ENCODE peak calls at places on chromosomes 4 and X, in nine cellular contexts. C, M, L, V, J, X, I, Q and G are unnamed samples.

GRCh38 chr4:139917896-139918295 is 236.1 kb downstream of the MAML3 start:
- DNase-seq in C (no peak), M (no peak), L (no peak), V (no peak), J (no peak), X (no peak), I (no peak), Q (no peak), G (no peak)

GRCh38 chrX:136176399-136176825 is 29.1 kb downstream of the FHL1 start:
- DNase-seq in C (peak), M (no peak), L (no peak), V (no peak), J (no peak), X (no peak), I (no peak), Q (no peak), G (no peak)

GRCh38 chr4:174394915-174395314 is 111.2 kb downstream of the CEP44 start:
- DNase-seq in C (peak), M (no peak), L (no peak), V (no peak), J (no peak), X (no peak), I (no peak), Q (no peak), G (no peak)

GRCh38 chr4:158809611-158810486 is 41.0 kb downstream of the FNIP2 start:
- DNase-seq in C (peak), M (peak), L (no peak), V (peak), J (peak), X (no peak), I (no peak), Q (no peak), G (no peak)

GRCh38 chrX:131588995-131589394 is 45.1 kb downstream of the OR13H1 start:
- DNase-seq in C (no peak), M (no peak), L (no peak), V (no peak), J (no peak), X (no peak), I (no peak), Q (no peak), G (no peak)

GRCh38 chr4:173189117-173189693 is 20.6 kb downstream of the GALNT7 start:
- DNase-seq in C (peak), M (no peak), L (no peak), V (no peak), J (no peak), X (no peak), I (no peak), Q (no peak), G (no peak)

GRCh38 chr4:72546456-72546855 is 22.6 kb downstream of the ADAMTS3 start:
- DNase-seq in C (no peak), M (no peak), L (no peak), V (no peak), J (no peak), X (no peak), I (no peak), Q (no peak), G (no peak)

GRCh38 chr4:107654694-107655093 is 65.3 kb downstream of the PAPSS1 start:
- DNase-seq in C (no peak), M (no peak), L (peak), V (no peak), J (no peak), X (no peak), I (no peak), Q (no peak), G (no peak)

GRCh38 chr4:125938541-125938940 is 623.8 kb downstream of the FAT4 start:
- DNase-seq in C (no peak), M (no peak), L (no peak), V (no peak), J (no peak), X (no peak), I (no peak), Q (no peak), G (no peak)

GRCh38 chrX:8813036-8813435 is 11.9 kb upstream of the FAM9A start:
- DNase-seq in C (no peak), M (no peak), L (no peak), V (no peak), J (no peak), X (no peak), I (no peak), Q (no peak), G (no peak)

GRCh38 chr4:73404042-73404441 is at the start of gene ALB:
- DNase-seq in C (no peak), M (no peak), L (no peak), V (no peak), J (no peak), X (no peak), I (no peak), Q (no peak), G (no peak)

GRCh38 chrX:130772313-130773140 is 130.5 kb downstream of the ENOX2 start:
- DNase-seq in C (peak), M (no peak), L (no peak), V (no peak), J (no peak), X (no peak), I (no peak), Q (no peak), G (no peak)

GRCh38 chr4:791866-792630 is 33.9 kb downstream of the CPLX1 start:
- DNase-seq in C (no peak), M (no peak), L (no peak), V (peak), J (no peak), X (no peak), I (no peak), Q (no peak), G (no peak)

GRCh38 chr4:169986369-169986768 is 39.8 kb downstream of the MFAP3L start:
- DNase-seq in C (no peak), M (no peak), L (no peak), V (no peak), J (no peak), X (no peak), I (no peak), Q (no peak), G (no peak)

GRCh38 chrX:41616935-41617334 is 71.8 kb upstream of the GPR34 start:
- DNase-seq in C (no peak), M (no peak), L (no peak), V (no peak), J (no peak), X (no peak), I (no peak), Q (no peak), G (no peak)

GRCh38 chrX:46916273-46916672 is 4.1 kb downstream of the JADE3 start:
- DNase-seq in C (no peak), M (no peak), L (no peak), V (no peak), J (no peak), X (no peak), I (no peak), Q (no peak), G (no peak)

GRCh38 chrX:72060196-72060974 is 71.3 kb downstream of the RTL5 start:
- DNase-seq in C (peak), M (no peak), L (peak), V (peak), J (no peak), X (peak), I (no peak), Q (no peak), G (no peak)

GRCh38 chr4:110196871-110197420 is 1.5 kb downstream of the ELOVL6 start:
- DNase-seq in C (peak), M (peak), L (peak), V (peak), J (no peak), X (peak), I (peak), Q (no peak), G (peak)

GRCh38 chr4:125355791-125356190 is 41.0 kb downstream of the FAT4 start:
- DNase-seq in C (no peak), M (no peak), L (no peak), V (no peak), J (no peak), X (no peak), I (no peak), Q (no peak), G (no peak)

GRCh38 chr4:138910914-138911336 is 104.7 kb upstream of the NOCT start:
- DNase-seq in C (peak), M (no peak), L (peak), V (no peak), J (peak), X (peak), I (no peak), Q (peak), G (no peak)

GRCh38 chrX:134571831-134572230 is 86.4 kb downstream of the PLAC1 start:
- DNase-seq in C (no peak), M (no peak), L (no peak), V (no peak), J (no peak), X (no peak), I (no peak), Q (no peak), G (no peak)

GRCh38 chr4:118772149-118773081 is 63.5 kb downstream of the SEC24D start:
- DNase-seq in C (peak), M (peak), L (no peak), V (peak), J (no peak), X (no peak), I (no peak), Q (no peak), G (no peak)

GRCh38 chr4:113675731-113676707 is 85.5 kb downstream of the CAMK2D start:
- DNase-seq in C (peak), M (no peak), L (no peak), V (no peak), J (no peak), X (no peak), I (no peak), Q (no peak), G (no peak)

GRCh38 chr4:113674251-113674650 is 87.3 kb downstream of the CAMK2D start:
- DNase-seq in C (no peak), M (no peak), L (no peak), V (no peak), J (no peak), X (no peak), I (no peak), Q (no peak), G (no peak)

GRCh38 chr4:113674733-113675132 is 86.8 kb downstream of the CAMK2D start:
- DNase-seq in C (no peak), M (no peak), L (no peak), V (no peak), J (no peak), X (no peak), I (no peak), Q (no peak), G (no peak)

GRCh38 chr4:113677333-113677732 is 84.2 kb downstream of the CAMK2D start:
- DNase-seq in C (no peak), M (no peak), L (no peak), V (no peak), J (no peak), X (no peak), I (no peak), Q (no peak), G (no peak)

GRCh38 chr4:113673450-113673849 is 88.1 kb downstream of the CAMK2D start:
- DNase-seq in C (peak), M (no peak), L (no peak), V (peak), J (peak), X (no peak), I (no peak), Q (peak), G (peak)
- TF ChIP-seq CTCF in C (no peak), M (no peak), L (no peak), V (no peak), J (no peak), X (no peak), I (no peak), Q (no peak), G (no peak)

GRCh38 chr4:17124767-17125166 is 226.3 kb upstream of the LDB2 start:
- DNase-seq in C (no peak), M (no peak), L (no peak), V (no peak), J (no peak), X (no peak), I (no peak), Q (no peak), G (no peak)
- TF ChIP-seq CTCF in C (peak), M (no peak), L (peak), V (peak), J (no peak), X (peak), I (peak), Q (no peak), G (no peak)

GRCh38 chr4:185282968-185283367 is 73.6 kb downstream of the SNX25 start:
- DNase-seq in C (peak), M (no peak), L (no peak), V (no peak), J (no peak), X (no peak), I (no peak), Q (no peak), G (no peak)
- TF ChIP-seq CTCF in C (no peak), M (no peak), L (no peak), V (no peak), J (no peak), X (no peak), I (no peak), Q (no peak), G (no peak)

DNA sequence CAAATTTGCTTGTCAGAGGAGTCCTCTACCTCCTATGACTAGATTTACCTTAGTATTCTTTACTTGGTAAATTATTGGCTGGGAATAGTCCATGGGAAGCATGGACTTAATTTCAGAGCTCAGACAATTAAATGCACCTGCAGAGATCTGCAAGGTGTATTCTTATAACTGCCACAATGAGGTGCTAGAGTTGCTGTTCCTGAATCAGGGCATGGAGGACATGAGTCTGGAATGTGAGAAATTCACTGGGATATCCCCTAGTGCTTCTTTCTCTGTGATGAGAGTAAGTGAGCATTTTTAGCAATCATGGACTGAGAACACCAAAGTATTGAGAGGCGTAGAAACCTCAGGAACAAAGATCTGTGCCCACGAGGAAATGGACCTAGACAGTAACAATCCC is 32.9 kb upstream of the GRID2 start:
- DNase-seq in C (no peak), M (no peak), L (no peak), V (no peak), J (no peak), X (peak), I (no peak), Q (no peak), G (no peak)
- TF ChIP-seq CTCF in C (peak), M (no peak), L (no peak), V (no peak), J (no peak), X (peak), I (no peak), Q (no peak), G (no peak)

DNA sequence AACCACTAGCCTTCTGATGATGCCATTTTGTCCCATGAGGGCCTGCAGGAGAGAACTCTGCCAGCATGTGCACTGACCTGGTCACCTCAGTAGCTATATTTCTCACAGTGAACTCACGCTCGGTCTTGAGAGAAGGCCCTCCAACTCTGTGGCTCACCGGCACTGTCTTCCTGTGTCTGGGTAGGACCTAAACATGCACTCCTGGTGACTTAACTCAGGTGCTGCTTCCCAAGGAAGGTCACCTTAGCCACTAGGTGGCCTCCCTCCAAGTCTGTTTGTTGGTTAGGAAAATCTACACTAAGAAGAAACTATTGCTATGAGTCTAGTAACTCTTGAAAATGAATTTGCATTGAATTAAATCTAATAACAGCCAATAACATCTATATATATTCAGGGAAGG is 24.8 kb downstream of the TLR10 start:
- DNase-seq in C (no peak), M (no peak), L (no peak), V (peak), J (peak), X (no peak), I (no peak), Q (no peak), G (no peak)
- TF ChIP-seq CTCF in C (no peak), M (peak), L (peak), V (peak), J (peak), X (no peak), I (peak), Q (no peak), G (no peak)

GRCh38 chr4:145178740-145179139 is 1.6 kb downstream of the OTUD4 start:
- DNase-seq in C (no peak), M (no peak), L (no peak), V (peak), J (no peak), X (no peak), I (no peak), Q (no peak), G (no peak)

GRCh38 chr4:145181091-145181501 is 707 bp upstream of the OTUD4 start:
- DNase-seq in C (no peak), M (peak), L (no peak), V (no peak), J (no peak), X (no peak), I (no peak), Q (no peak), G (no peak)

GRCh38 chr4:145182212-145182611 is 1.8 kb upstream of the OTUD4 start:
- DNase-seq in C (no peak), M (peak), L (no peak), V (peak), J (no peak), X (no peak), I (no peak), Q (no peak), G (no peak)

GRCh38 chr4:145179201-145179860 is 1.1 kb downstream of the OTUD4 start:
- DNase-seq in C (peak), M (peak), L (peak), V (peak), J (peak), X (peak), I (peak), Q (peak), G (peak)

DNA sequence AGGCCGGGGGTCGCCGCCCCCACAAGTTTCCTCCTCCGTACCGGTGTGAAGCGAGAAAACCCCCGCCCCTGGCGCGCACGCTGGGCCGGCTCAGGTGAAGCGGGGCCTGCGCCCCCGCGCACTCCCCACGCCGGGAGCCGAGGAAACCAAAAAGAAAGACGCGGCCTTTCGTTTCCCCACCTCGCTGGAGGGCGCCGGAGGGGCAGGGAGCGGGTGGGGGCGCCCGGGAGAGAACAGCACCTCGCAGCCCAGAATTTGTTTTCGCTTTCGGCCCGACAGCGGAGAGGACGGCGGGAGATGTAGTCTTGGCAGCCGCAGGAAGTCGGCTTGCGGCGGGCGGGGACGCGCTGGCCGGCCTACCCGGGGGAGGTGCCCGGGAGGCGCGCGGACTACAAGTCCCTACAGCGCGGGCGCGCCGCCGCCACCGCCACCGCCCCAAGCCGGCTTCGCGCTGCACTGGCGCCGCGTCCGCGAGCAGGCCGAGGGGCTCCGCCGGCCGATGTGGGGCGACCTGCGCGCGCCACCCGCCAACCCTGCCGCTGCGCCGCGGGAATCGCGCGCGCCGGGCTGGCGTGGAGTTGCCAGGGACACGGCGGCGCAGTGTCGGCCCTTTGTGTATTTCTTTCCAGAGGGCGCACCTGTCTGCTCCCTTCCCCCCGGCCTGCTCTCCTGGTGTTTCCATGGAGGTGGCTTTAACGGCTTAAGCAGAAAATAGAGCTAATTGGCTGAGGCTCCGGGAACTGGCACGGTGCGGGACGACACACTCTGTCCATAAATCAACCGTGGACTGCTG is at the start of gene OTUD4:
- DNase-seq in C (peak), M (peak), L (peak), V (peak), J (peak), X (peak), I (peak), Q (peak), G (peak)
- TF ChIP-seq CTCF in C (peak), M (peak), L (peak), V (peak), J (no peak), X (no peak), I (no peak), Q (no peak), G (no peak)